ENCODE peak calls at places on chromosomes 2 and 18, in nine cellular contexts. D is left ventricle myocardium inferior, W is uterus, O is GM23338, C is adrenal gland, V is K562, E is prostate gland, K is ovary, G is HCT116. Y is an unnamed sample. For H3K4me1, the result is how much of the 10 kb centered on the place peaks cover.

GRCh38 chr18:59715966-59716369 is 18.7 kb upstream of the CCBE1 start:
- DNase-seq in V (no peak), C (peak), D (no peak), G (peak), O (no peak), E (no peak), W (no peak), K (no peak), Y (no peak)

GRCh38 chr2:181036848-181037603 is 56.6 kb downstream of the UBE2E3 start:
- DNase-seq in V (no peak), C (no peak), K (no peak), O (no peak), D (no peak), G (no peak), W (no peak), E (no peak), Y (no peak)

GRCh38 chr18:28284132-28284531 is 107.2 kb upstream of the CDH2 start:
- DNase-seq in K (no peak), E (no peak), V (no peak), D (no peak), G (no peak), W (no peak), O (no peak), C (no peak), Y (no peak)

GRCh38 chr2:11637546-11637945 is 32.4 kb downstream of the NTSR2 start:
- DNase-seq in O (no peak), K (no peak), D (no peak), G (no peak), W (no peak), C (no peak), E (no peak), V (no peak), Y (no peak)

GRCh38 chr2:237497009-237497819 is 10.2 kb downstream of the MLPH start:
- DNase-seq in K (no peak), D (no peak), W (no peak), O (peak), C (no peak), V (no peak), E (no peak), G (no peak), Y (no peak)

GRCh38 chr2:70083344-70084156 is 3.7 kb upstream of the PCBP1 start:
- DNase-seq in O (no peak), W (no peak), G (peak), E (no peak), D (no peak), V (no peak), C (no peak), K (no peak), Y (peak)

GRCh38 chr2:1900736-1901135 is 156.4 kb upstream of the PXDN start:
- DNase-seq in V (no peak), C (no peak), W (no peak), E (no peak), G (no peak), D (no peak), K (no peak), O (peak), Y (no peak)

GRCh38 chr2:174681099-174681982 is 82.9 kb downstream of the CHRNA1 start:
- DNase-seq in D (no peak), V (no peak), W (peak), G (no peak), O (peak), C (no peak), K (no peak), E (no peak), Y (peak)

GRCh38 chr2:124524155-124524910 is 499.2 kb downstream of the CNTNAP5 start:
- DNase-seq in D (no peak), E (no peak), C (no peak), W (no peak), O (no peak), G (no peak), K (no peak), V (no peak), Y (no peak)

GRCh38 chr2:196131949-196132925 is 39.1 kb downstream of the STK17B start:
- DNase-seq in C (no peak), W (no peak), K (no peak), G (no peak), O (peak), D (no peak), V (no peak), E (no peak), Y (peak)

GRCh38 chr2:224171226-224171625 is 132.1 kb upstream of the SERPINE2 start:
- DNase-seq in K (no peak), V (no peak), G (no peak), O (no peak), C (no peak), W (no peak), D (no peak), E (no peak), Y (no peak)

GRCh38 chr2:192827735-192828134 is 633.0 kb upstream of the TMEFF2 start:
- DNase-seq in O (no peak), W (no peak), C (no peak), K (no peak), V (no peak), D (no peak), E (no peak), G (no peak), Y (no peak)

GRCh38 chr2:27133195-27133875 is 1.1 kb downstream of the PREB start:
- DNase-seq in C (peak), E (no peak), V (no peak), K (no peak), D (no peak), G (no peak), O (no peak), W (no peak), Y (no peak)

GRCh38 chr2:220966636-220967035 is 605.5 kb downstream of the EPHA4 start:
- DNase-seq in V (no peak), W (no peak), E (no peak), D (no peak), O (no peak), G (no peak), C (no peak), K (no peak), Y (no peak)

GRCh38 chr18:26710460-26711096 is 154.9 kb downstream of the AQP4 start:
- DNase-seq in D (no peak), O (no peak), G (no peak), K (no peak), W (no peak), V (no peak), E (no peak), C (no peak), Y (no peak)

GRCh38 chr18:76524900-76525698 is 30.1 kb upstream of the ZNF516 start:
- DNase-seq in V (no peak), K (no peak), W (peak), C (peak), E (no peak), O (peak), D (no peak), G (no peak), Y (no peak)

GRCh38 chr2:240997141-240997855 is 1.1 kb upstream of the SNED1 start:
- DNase-seq in D (peak), E (peak), C (no peak), G (no peak), O (no peak), K (peak), V (no peak), W (peak), Y (no peak)

GRCh38 chr18:3012306-3012919 is 531 bp downstream of the LPIN2 start:
- DNase-seq in K (peak), V (peak), C (peak), W (peak), O (peak), E (peak), D (peak), G (no peak), Y (no peak)

GRCh38 chr2:10820562-10820961 is 8.0 kb upstream of the PDIA6 start:
- DNase-seq in C (no peak), V (no peak), K (peak), E (no peak), G (no peak), D (peak), O (no peak), W (no peak), Y (no peak)

GRCh38 chr18:61943175-61943964 is 50.6 kb upstream of the RNF152 start:
- DNase-seq in E (no peak), V (no peak), K (no peak), D (no peak), G (no peak), C (no peak), O (no peak), W (no peak), Y (no peak)

GRCh38 chr2:73896362-73897239 is 3.8 kb downstream of the ACTG2 start:
- DNase-seq in O (peak), W (no peak), G (no peak), C (no peak), D (no peak), E (no peak), K (no peak), V (no peak), Y (no peak)

GRCh38 chr2:111669928-111670695 is 213.9 kb downstream of the ANAPC1 start:
- DNase-seq in C (no peak), W (no peak), K (no peak), G (no peak), D (no peak), E (no peak), O (no peak), V (no peak), Y (no peak)

GRCh38 chr2:127651987-127652550 is 6.1 kb downstream of the GPR17 start:
- DNase-seq in G (no peak), K (no peak), O (no peak), E (no peak), V (no peak), D (peak), W (peak), C (no peak), Y (no peak)

DNA sequence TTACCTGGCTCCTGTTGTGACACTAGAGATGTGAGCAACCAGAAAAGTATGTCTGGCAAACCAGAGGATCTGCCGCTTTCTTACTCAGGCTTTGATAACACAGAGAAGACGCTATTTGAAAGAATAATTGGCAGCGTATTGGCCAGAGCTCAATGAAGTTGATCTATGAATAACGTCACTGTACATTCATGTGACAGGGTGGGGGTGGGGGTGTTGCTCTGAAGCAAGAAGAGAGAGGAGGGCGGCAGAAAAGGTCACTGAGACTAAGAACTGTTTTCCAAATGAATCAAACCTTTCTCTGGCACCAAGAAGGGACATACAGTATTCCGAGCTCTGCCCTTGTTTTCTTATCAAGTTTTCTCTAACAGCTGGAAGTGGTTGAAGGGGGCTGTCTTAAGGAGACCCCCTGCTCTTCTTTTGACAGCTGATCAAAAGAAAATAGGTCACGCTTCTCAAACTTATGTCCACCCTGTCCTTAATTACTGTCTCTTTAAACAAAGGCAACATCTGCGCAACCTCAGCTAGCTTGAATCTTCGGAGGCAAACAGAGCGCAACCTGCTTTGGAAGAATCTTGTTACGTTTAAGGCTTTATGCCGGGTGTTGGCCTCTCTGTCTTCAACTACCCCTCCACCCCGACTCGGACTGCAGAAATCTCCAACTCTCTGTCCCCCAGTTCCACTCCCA is 1.5 kb upstream of the ONECUT2 start:
- DNase-seq in V (no peak), O (peak), W (no peak), D (no peak), E (no peak), G (no peak), C (no peak), K (no peak), Y (no peak)
- H3K4me3 ChIP-seq in V (peak), O (peak), W (no peak), D (peak), E (no peak), G (peak), C (no peak), K (no peak), Y (peak)

GRCh38 chr2:143133783-143134182 is 4.6 kb downstream of the ARHGAP15 start:
- DNase-seq in C (no peak), V (no peak), D (no peak), E (no peak), W (no peak), G (no peak), O (no peak), K (no peak), Y (no peak)
- H3K4me1 ChIP-seq in C (under half), V (under half), D (under half), E (under half), W (under half), G (under half), O (under half), K (under half), Y (under half)

DNA sequence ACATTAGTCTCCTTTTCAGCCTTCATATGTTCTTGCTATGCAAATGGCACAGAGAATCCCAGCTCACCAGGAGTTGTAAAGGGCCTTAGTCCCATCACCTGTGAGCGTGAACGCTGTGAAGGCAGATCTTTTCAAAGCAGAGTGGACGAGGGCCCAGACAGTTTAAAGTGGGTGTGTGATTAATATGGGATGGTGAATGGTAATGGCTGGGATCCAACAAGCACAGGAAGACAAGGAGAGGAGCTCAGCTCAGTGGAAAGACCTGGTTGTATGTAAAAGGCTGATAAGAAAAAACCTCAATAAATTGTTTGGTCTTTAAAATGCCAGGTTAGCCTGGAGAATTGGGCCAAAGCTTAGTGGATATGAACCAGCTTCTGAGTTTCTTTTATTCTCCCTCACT is 326.2 kb downstream of the NYAP2 start:
- DNase-seq in K (no peak), O (no peak), E (no peak), C (no peak), W (peak), G (no peak), D (no peak), V (no peak), Y (no peak)
- TF ChIP-seq CTCF in K (no peak), O (no peak), E (no peak), C (no peak), W (no peak), G (no peak), D (no peak), V (no peak), Y (no peak)

GRCh38 chr18:47932170-47932569 is 1.7 kb upstream of the SMAD2 start:
- DNase-seq in V (no peak), K (no peak), O (no peak), W (no peak), G (no peak), E (no peak), D (no peak), C (no peak), Y (no peak)

GRCh38 chr18:47930086-47930843 is at the start of gene SMAD2:
- DNase-seq in E (peak), K (peak), V (peak), W (peak), C (peak), G (peak), D (peak), O (peak), Y (peak)

GRCh38 chr18:47930844-47931706 is 616 bp upstream of the SMAD2 start:
- DNase-seq in D (peak), O (peak), K (peak), W (peak), C (peak), G (peak), E (peak), V (peak), Y (peak)

GRCh38 chr18:47931707-47932103 is 1.2 kb upstream of the SMAD2 start:
- DNase-seq in V (peak), O (peak), E (peak), W (no peak), D (no peak), C (peak), K (no peak), G (no peak), Y (peak)

GRCh38 chr18:47932603-47933002 is 2.1 kb upstream of the SMAD2 start:
- DNase-seq in C (no peak), K (no peak), D (no peak), W (no peak), O (peak), E (no peak), G (no peak), V (no peak), Y (no peak)
- H3K4me3 ChIP-seq in C (no peak), K (no peak), D (no peak), W (no peak), O (no peak), E (no peak), G (no peak), V (no peak), Y (no peak)

DNA sequence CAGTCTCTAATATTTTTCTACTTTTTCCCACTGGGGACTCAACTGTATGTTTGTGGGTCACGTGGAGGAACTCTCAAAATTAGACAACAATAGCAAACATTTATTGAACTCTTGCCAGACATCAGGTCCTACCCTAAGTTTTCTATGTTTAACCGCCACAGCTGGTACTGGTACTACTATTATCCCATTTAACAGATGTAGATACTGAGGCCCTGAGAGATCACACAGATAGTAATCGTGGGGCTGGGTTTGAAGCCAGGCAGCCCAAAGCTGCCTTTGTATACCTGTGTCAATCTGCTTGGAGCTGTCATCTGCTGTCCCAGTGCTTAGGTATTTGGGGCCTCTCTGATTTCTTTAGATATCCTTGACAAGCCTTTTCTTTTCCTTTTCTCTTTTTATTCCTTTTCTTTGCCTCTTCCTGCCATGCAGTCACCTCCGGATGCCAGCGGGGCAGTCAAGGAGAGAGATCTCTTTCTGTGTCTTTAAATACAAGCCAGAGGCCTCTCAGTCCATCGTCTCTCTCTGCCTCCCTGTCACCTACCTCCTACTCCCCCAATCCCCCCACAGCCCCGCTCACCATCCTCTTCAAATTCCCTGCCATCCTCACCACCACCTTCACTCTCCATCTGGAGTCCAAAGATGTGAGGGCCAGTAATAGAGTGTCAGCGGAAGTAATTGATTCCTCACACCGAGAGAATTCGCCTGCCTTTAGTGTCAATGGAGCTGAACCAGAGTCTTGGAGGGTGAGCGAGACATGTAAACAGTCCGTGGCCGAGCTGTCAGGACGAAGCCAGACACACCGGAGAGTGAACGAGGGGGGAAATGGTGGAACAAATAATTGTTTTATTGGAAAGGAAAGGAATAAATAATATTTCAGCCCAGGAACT is 23.5 kb downstream of the NRP2 start:
- DNase-seq in W (no peak), D (no peak), C (no peak), V (no peak), O (no peak), G (no peak), K (no peak), E (no peak), Y (no peak)
- H3K4me1 ChIP-seq in W (under half), D (half or more), C (half or more), V (under half), O (under half), G (under half), K (under half), E (under half), Y (under half)

GRCh38 chr2:171522057-171522803 is at the start of gene CYBRD1:
- DNase-seq in O (peak), K (peak), V (peak), W (peak), C (peak), D (peak), E (peak), G (no peak), Y (peak)
- TF ChIP-seq CTCF in O (peak), K (no peak), V (peak), W (no peak), C (no peak), D (no peak), E (peak), G (peak), Y (no peak)

DNA sequence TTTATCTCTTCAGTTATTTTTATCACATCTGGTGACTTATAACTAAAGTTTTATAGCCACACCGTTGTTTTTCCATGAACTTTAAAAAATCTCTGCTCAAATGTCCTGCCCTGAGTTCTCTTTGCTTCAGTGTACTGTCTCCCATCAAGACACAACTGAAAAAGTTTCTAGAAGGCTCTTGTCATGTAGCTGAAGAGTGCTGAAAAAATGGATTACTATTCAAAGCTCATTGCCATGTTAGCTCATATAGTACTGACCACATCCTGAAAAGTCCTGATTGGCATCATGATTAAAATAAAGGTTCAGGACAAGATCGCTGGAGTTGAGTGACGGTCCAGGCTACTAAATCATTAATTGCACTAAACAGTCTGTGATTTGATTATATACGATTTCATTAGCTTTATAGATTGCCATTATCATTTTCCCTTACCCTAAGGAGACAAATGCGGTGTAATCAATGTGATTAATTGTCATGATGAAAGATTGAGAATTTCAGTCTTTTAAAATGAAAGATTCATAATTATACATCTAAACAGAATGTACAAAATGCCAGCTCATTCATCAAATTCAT is 62.2 kb downstream of the MFSD6 start:
- DNase-seq in G (no peak), K (no peak), O (no peak), E (no peak), V (no peak), W (no peak), C (no peak), D (no peak), Y (no peak)
- H3K4me3 ChIP-seq in G (no peak), K (no peak), O (no peak), E (no peak), V (no peak), W (no peak), C (no peak), D (peak), Y (no peak)

Y was measured in Caco-2.